ENCODE peak calls at places on chromosomes 3 and 15, in nine cellular contexts. E is MCF 10A, K is spleen, N is heart right ventricle, H is adrenal gland, T is fibroblast of mammary gland, P is mesothelial cell of epicardium, M is Calu3, U is astrocyte. C is an unnamed sample.

GRCh38 chr15:92463826-92464225 is 70.1 kb downstream of the ST8SIA2 start:
- DNase-seq in E (no peak), K (no peak), N (no peak), H (no peak), T (peak), P (no peak), M (no peak), U (peak), C (no peak)

GRCh38 chr3:36155515-36155914 is 224.8 kb upstream of the STAC start:
- DNase-seq in E (no peak), K (no peak), N (no peak), H (no peak), T (no peak), P (no peak), M (no peak), U (no peak), C (no peak)

GRCh38 chr3:70049761-70050160 is 50.2 kb downstream of the SAMMSON start:
- DNase-seq in E (peak), K (no peak), N (no peak), H (no peak), T (peak), P (no peak), M (no peak), U (peak), C (no peak)

GRCh38 chr15:72778796-72779195 is 4.8 kb downstream of the ADPGK start:
- DNase-seq in E (no peak), K (no peak), N (no peak), H (no peak), T (no peak), P (no peak), M (no peak), U (peak), C (no peak)

GRCh38 chr3:145983101-145983500 is 177.9 kb downstream of the PLOD2 start:
- DNase-seq in E (peak), K (no peak), N (no peak), H (no peak), T (peak), P (no peak), M (no peak), U (peak), C (no peak)

GRCh38 chr3:126542340-126543241 is 16.1 kb downstream of the C3orf22 start:
- DNase-seq in E (no peak), K (peak), N (no peak), H (no peak), T (no peak), P (peak), M (no peak), U (no peak), C (no peak)

GRCh38 chr3:147298511-147298982 is 107.8 kb downstream of the ZIC4 start:
- DNase-seq in E (peak), K (no peak), N (no peak), H (no peak), T (peak), P (no peak), M (peak), U (peak), C (no peak)

GRCh38 chr3:184317201-184317600 is 2.8 kb downstream of the EIF4G1 start:
- DNase-seq in E (no peak), K (peak), N (no peak), H (no peak), T (no peak), P (no peak), M (no peak), U (no peak), C (peak)

GRCh38 chr15:78192826-78193594 is 41.4 kb downstream of the ACSBG1 start:
- DNase-seq in E (no peak), K (no peak), N (no peak), H (no peak), T (no peak), P (no peak), M (no peak), U (no peak), C (no peak)

GRCh38 chr15:34609658-34610057 is 26.2 kb upstream of the GOLGA8B start:
- DNase-seq in E (no peak), K (no peak), N (no peak), H (no peak), T (no peak), P (no peak), M (no peak), U (no peak), C (no peak)

GRCh38 chr3:100189444-100189964 is 71.3 kb upstream of the TBC1D23 start:
- DNase-seq in E (no peak), K (no peak), N (no peak), H (no peak), T (no peak), P (no peak), M (no peak), U (peak), C (no peak)

GRCh38 chr3:196287066-196287404 is 491 bp downstream of the PCYT1A start:
- DNase-seq in E (peak), K (no peak), N (peak), H (peak), T (peak), P (peak), M (no peak), U (peak), C (no peak)

GRCh38 chr3:59752925-59753324 is 703.1 kb upstream of the CFAP20DC start:
- DNase-seq in E (no peak), K (no peak), N (no peak), H (no peak), T (no peak), P (no peak), M (no peak), U (no peak), C (no peak)

GRCh38 chr15:30030350-30030749 is 52.4 kb upstream of the GOLGA8J start:
- DNase-seq in E (peak), K (no peak), N (no peak), H (no peak), T (peak), P (no peak), M (no peak), U (no peak), C (no peak)

GRCh38 chr3:66809579-66809958 is 188.5 kb upstream of the KBTBD8 start:
- DNase-seq in E (no peak), K (no peak), N (no peak), H (no peak), T (no peak), P (no peak), M (peak), U (no peak), C (no peak)

GRCh38 chr3:66803706-66804496 is 194.2 kb upstream of the KBTBD8 start:
- DNase-seq in E (no peak), K (no peak), N (no peak), H (no peak), T (no peak), P (no peak), M (no peak), U (no peak), C (no peak)

GRCh38 chr3:66438045-66438444 is 62.8 kb downstream of the LRIG1 start:
- DNase-seq in E (no peak), K (no peak), N (no peak), H (no peak), T (no peak), P (no peak), M (no peak), U (no peak), C (no peak)

GRCh38 chr3:108100906-108101305 is 10.1 kb upstream of the CD47 start:
- DNase-seq in E (no peak), K (no peak), N (no peak), H (no peak), T (no peak), P (no peak), M (peak), U (no peak), C (peak)

GRCh38 chr3:5197470-5198312 is 10.2 kb downstream of the EDEM1 start:
- DNase-seq in E (peak), K (no peak), N (no peak), H (no peak), T (peak), P (no peak), M (no peak), U (peak), C (peak)

DNA sequence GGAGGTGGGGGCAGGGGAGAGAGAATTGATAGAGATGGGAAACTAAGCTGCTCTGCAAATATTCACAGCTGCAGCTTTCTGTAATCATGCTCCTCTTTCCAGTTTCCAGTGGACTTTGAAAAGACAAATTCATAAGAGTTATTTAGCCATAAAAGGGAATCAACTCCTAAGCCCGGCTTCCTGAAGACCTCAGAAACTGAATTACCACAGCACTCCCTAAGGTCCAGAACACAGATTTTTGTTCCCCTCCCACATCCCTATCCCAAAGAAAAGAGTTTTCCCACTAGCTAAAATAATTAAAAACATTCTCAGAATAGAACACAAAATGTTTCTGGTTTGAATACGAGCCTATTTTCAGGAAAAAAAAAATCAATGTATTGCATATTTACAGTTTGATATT is 871.8 kb upstream of the NR2F2 start:
- DNase-seq in E (no peak), K (no peak), N (peak), H (no peak), T (peak), P (no peak), M (no peak), U (no peak), C (no peak)
- TF ChIP-seq CTCF in E (no peak), K (no peak), N (no peak), H (no peak), T (no peak), P (no peak), M (no peak), U (no peak), C (no peak)

DNA sequence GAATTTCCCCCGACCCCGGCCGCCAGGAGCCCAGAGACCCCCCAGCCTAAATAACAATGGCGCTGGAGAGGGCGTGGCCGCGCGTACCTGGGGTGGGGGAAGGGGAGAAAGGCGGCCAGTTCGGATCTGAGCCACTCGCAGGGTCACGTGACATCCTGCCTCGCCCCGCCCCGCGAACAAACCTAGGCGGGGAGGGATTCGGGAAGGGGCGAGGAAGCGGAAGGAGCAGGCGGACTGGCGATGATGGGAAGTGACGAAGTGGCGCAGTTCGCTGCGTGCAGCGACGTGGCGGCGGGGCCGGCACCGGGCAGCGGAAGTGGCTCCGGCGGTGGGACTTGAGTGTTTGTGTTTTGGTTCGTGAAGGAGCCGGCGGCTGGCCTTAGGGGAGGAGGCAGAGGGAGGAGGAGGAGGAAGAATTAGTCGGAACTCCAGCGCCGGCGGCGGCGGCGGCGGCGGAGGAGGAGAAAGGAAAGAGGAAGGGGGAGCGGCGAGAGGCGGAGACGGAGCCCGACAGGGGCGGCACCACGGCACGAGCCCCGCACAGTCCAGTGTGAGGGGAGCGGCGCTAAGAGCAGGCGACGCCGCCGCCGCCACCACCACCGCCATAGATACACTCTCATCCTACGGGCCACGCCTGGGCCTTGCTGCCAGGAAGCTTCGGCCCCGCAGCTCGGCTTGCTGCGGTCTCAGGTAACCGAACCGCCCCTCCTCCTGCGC is at the start of gene RAB5A:
- DNase-seq in E (peak), K (peak), N (peak), H (peak), T (peak), P (peak), M (peak), U (peak), C (peak)
- TF ChIP-seq CTCF in E (no peak), K (peak), N (no peak), H (no peak), T (no peak), P (no peak), M (no peak), U (no peak), C (no peak)

GRCh38 chr15:44298878-44299277 is 10.4 kb downstream of the GOLM2 start:
- DNase-seq in E (peak), K (no peak), N (no peak), H (no peak), T (peak), P (no peak), M (no peak), U (no peak), C (no peak)

GRCh38 chr15:44299997-44300396 is 11.5 kb downstream of the GOLM2 start:
- DNase-seq in E (no peak), K (no peak), N (no peak), H (no peak), T (no peak), P (no peak), M (no peak), U (no peak), C (no peak)

GRCh38 chr15:44295909-44296420 is 7.4 kb downstream of the GOLM2 start:
- DNase-seq in E (no peak), K (no peak), N (no peak), H (no peak), T (no peak), P (no peak), M (no peak), U (no peak), C (no peak)

GRCh38 chr15:44296625-44297524 is 8.4 kb downstream of the GOLM2 start:
- DNase-seq in E (peak), K (no peak), N (no peak), H (no peak), T (peak), P (no peak), M (peak), U (peak), C (no peak)

GRCh38 chr15:44300567-44300966 is 12.0 kb downstream of the GOLM2 start:
- DNase-seq in E (no peak), K (no peak), N (no peak), H (no peak), T (no peak), P (no peak), M (no peak), U (no peak), C (peak)
- TF ChIP-seq CTCF in E (no peak), K (no peak), N (no peak), H (no peak), T (no peak), P (no peak), M (no peak), U (no peak), C (no peak)

GRCh38 chr3:129399145-129399894 is 29.1 kb downstream of the EFCAB12 start:
- DNase-seq in E (peak), K (peak), N (peak), H (peak), T (peak), P (peak), M (peak), U (peak), C (peak)

GRCh38 chr3:129398803-129399144 is 29.7 kb downstream of the EFCAB12 start:
- DNase-seq in E (peak), K (peak), N (no peak), H (peak), T (peak), P (no peak), M (peak), U (peak), C (no peak)

GRCh38 chr3:129402210-129402609 is 26.2 kb downstream of the EFCAB12 start:
- DNase-seq in E (no peak), K (no peak), N (no peak), H (no peak), T (no peak), P (no peak), M (no peak), U (no peak), C (no peak)

GRCh38 chr3:129402616-129403015 is 25.8 kb downstream of the EFCAB12 start:
- DNase-seq in E (no peak), K (no peak), N (no peak), H (no peak), T (no peak), P (no peak), M (no peak), U (no peak), C (no peak)

DNA sequence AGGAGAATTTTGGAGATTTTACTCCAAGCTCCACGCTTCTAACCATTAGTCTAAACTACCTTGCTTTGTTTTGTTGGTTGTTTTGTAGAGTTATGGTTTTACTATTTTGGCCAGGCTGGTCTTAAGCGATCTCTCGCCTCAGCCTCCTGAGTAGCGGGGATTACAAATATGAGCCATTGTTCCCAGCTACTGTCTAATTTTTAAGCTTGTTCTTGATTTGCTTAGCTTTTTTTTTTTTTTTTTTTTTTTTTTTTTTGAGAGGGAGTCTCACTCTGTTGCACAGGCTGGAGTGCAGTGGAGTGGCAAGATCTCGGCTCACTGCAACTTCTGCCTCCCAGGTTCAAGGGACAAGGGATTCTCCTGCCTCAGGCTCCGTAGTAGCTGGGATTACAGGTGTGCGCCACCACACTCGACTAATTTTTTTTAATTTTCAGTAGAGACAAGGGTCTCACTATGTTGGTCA is 28.5 kb downstream of the EFCAB12 start:
- DNase-seq in E (peak), K (no peak), N (no peak), H (no peak), T (peak), P (no peak), M (no peak), U (peak), C (no peak)
- TF ChIP-seq CTCF in E (no peak), K (no peak), N (no peak), H (no peak), T (no peak), P (no peak), M (no peak), U (no peak), C (no peak)

GRCh38 chr3:153443961-153444360 is 281.9 kb downstream of the RAP2B start:
- DNase-seq in E (peak), K (no peak), N (no peak), H (no peak), T (peak), P (no peak), M (peak), U (no peak), C (no peak)
- TF ChIP-seq CTCF in E (no peak), K (no peak), N (no peak), H (no peak), T (peak), P (no peak), M (no peak), U (no peak), C (no peak)

DNA sequence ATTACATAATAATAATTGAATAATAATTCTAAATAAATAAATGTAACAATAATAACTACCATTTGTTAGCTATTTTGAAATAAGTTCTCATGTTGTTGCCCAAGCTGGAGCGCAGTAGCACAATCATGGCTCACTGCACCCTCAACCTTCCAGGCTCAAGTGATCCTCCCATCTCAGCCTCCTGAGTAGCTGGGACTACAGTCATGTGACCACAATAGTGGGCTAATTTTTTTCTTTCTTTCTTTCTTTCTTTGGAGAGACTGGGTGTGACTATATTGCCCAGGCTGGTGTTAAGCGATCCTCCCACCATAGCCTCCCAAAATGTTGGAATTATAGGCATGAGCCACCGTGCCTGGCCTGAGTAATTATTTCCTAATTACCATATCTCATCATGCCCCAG is 30.9 kb upstream of the KCNMB3 start:
- DNase-seq in E (no peak), K (no peak), N (no peak), H (no peak), T (no peak), P (no peak), M (no peak), U (no peak), C (no peak)
- TF ChIP-seq CTCF in E (no peak), K (no peak), N (no peak), H (no peak), T (no peak), P (no peak), M (no peak), U (no peak), C (no peak)

C was measured in GM20000.